ENCODE peak calls at places on chromosome 21, in seven cellular contexts. S is HCT116, Z is SK-N-SH, X is H1, F is endothelial cell of umbilical vein, W is GM12878, H is K562. Y is an unnamed sample.

GRCh38 chr21:38503588-38503987 is 5.3 kb upstream of the ERG start:
- DNase-seq in S (no peak), Z (peak; percentile 39), X (no peak), F (peak; percentile 97), W (no peak), H (no peak), Y (peak; percentile 44)

GRCh38 chr21:45607021-45607921 is 36.3 kb upstream of the PCBP3 start:
- DNase-seq in S (no peak), Z (peak; percentile 63), X (no peak), F (no peak), W (no peak), H (no peak), Y (no peak)

GRCh38 chr21:27419153-27419552 is 452.3 kb upstream of the ADAMTS5 start:
- DNase-seq in S (no peak), Z (no peak), X (no peak), F (peak; percentile 73), W (no peak), H (no peak), Y (no peak)

GRCh38 chr21:41612674-41613250 is 104.8 kb upstream of the TMPRSS2 start:
- DNase-seq in S (no peak), Z (peak; percentile 79), X (peak; percentile 88), F (no peak), W (no peak), H (peak; percentile 76), Y (no peak)

GRCh38 chr21:38806942-38807284 is 1.2 kb downstream of the ETS2 start:
- DNase-seq in S (no peak), Z (peak; percentile 49), X (no peak), F (peak; percentile 52), W (no peak), H (no peak), Y (no peak)

GRCh38 chr21:39105341-39105765 is 77.9 kb downstream of the PSMG1 start:
- DNase-seq in S (no peak), Z (no peak), X (no peak), F (no peak), W (no peak), H (no peak), Y (no peak)

GRCh38 chr21:31088196-31088751 is 50.0 kb upstream of the KRTAP19-8 start:
- DNase-seq in S (no peak), Z (no peak), X (peak; percentile 52), F (no peak), W (no peak), H (no peak), Y (no peak)

GRCh38 chr21:45992311-45993209 is 11.0 kb downstream of the COL6A1 start:
- DNase-seq in S (no peak), Z (no peak), X (no peak), F (no peak), W (no peak), H (no peak), Y (no peak)

GRCh38 chr21:41630249-41630648 is 122.3 kb upstream of the TMPRSS2 start:
- DNase-seq in S (peak; percentile 86), Z (no peak), X (no peak), F (no peak), W (no peak), H (no peak), Y (no peak)

GRCh38 chr21:22352088-22352487 is 1353.9 kb downstream of the NCAM2 start:
- DNase-seq in S (no peak), Z (no peak), X (no peak), F (no peak), W (no peak), H (no peak), Y (peak; percentile 61)

GRCh38 chr21:41593051-41593783 is 85.3 kb upstream of the TMPRSS2 start:
- DNase-seq in S (no peak), Z (no peak), X (peak; percentile 32), F (no peak), W (no peak), H (no peak), Y (no peak)

GRCh38 chr21:15192243-15192642 is 127.4 kb upstream of the NRIP1 start:
- DNase-seq in S (no peak), Z (no peak), X (no peak), F (no peak), W (no peak), H (no peak), Y (no peak)

GRCh38 chr21:41507521-41508414 is at the start of gene TMPRSS2:
- DNase-seq in S (no peak), Z (no peak), X (peak; percentile 78), F (no peak), W (no peak), H (no peak), Y (no peak)

GRCh38 chr21:27803571-27803970 is 836.7 kb upstream of the ADAMTS5 start:
- DNase-seq in S (no peak), Z (no peak), X (no peak), F (no peak), W (no peak), H (no peak), Y (no peak)

GRCh38 chr21:41640756-41641509 is 125.9 kb downstream of the RIPK4 start:
- DNase-seq in S (no peak), Z (no peak), X (no peak), F (no peak), W (no peak), H (no peak), Y (no peak)

GRCh38 chr21:44874497-44875331 is 1.2 kb upstream of the PTTG1IP start:
- DNase-seq in S (no peak), Z (no peak), X (peak; percentile 73), F (peak; percentile 61), W (no peak), H (no peak), Y (no peak)

GRCh38 chr21:15788847-15789548 is 59.2 kb downstream of the USP25 start:
- DNase-seq in S (no peak), Z (no peak), X (no peak), F (peak; percentile 64), W (no peak), H (no peak), Y (peak; percentile 20)

GRCh38 chr21:46646541-46647154 is 11.2 kb downstream of the PRMT2 start:
- DNase-seq in S (no peak), Z (no peak), X (no peak), F (no peak), W (no peak), H (no peak), Y (peak; percentile 55)

GRCh38 chr21:41437754-41438153 is 11.7 kb downstream of the MX1 start:
- DNase-seq in S (no peak), Z (no peak), X (no peak), F (no peak), W (no peak), H (no peak), Y (no peak)

GRCh38 chr21:43956667-43957030 is 55.5 kb upstream of the TRAPPC10 start:
- DNase-seq in S (no peak), Z (no peak), X (no peak), F (no peak), W (no peak), H (no peak), Y (no peak)

GRCh38 chr21:39182484-39183271 is 573 bp downstream of the PSMG1 start:
- DNase-seq in S (no peak), Z (no peak), X (no peak), F (peak; percentile 45), W (no peak), H (no peak), Y (no peak)

GRCh38 chr21:37339527-37339889 is 27.1 kb upstream of the DYRK1A start:
- DNase-seq in S (no peak), Z (peak; percentile 32), X (no peak), F (no peak), W (no peak), H (no peak), Y (peak; percentile 30)
- H3K9ac ChIP-seq in S (no peak overlapping the region), Z (peak overlapping the region; percentile 54), X (no peak overlapping the region), F (peak overlapping the region; percentile 6), W (no peak overlapping the region), H (no peak overlapping the region), Y (no peak overlapping the region)

GRCh38 chr21:18424250-18424649 is 20.7 kb upstream of the TMPRSS15 start:
- DNase-seq in S (no peak), Z (no peak), X (no peak), F (no peak), W (no peak), H (no peak), Y (no peak)
- TF ChIP-seq POLR2AphosphoS5 in S (no peak), Z (no peak), X (no peak), F (no peak), W (no peak), H (no peak), Y (no peak)

GRCh38 chr21:25342811-25343210 is 264.5 kb downstream of the MRPL39 start:
- DNase-seq in S (no peak), Z (no peak), X (no peak), F (no peak), W (no peak), H (no peak), Y (no peak)
- H3K27ac ChIP-seq in S (no peak overlapping the region), Z (peak overlapping the region; percentile 88), X (no peak overlapping the region), F (no peak overlapping the region), W (no peak overlapping the region), H (no peak overlapping the region), Y (no peak overlapping the region)

GRCh38 chr21:33434770-33435360 is 31.7 kb downstream of the IFNGR2 start:
- DNase-seq in S (no peak), Z (no peak), X (no peak), F (peak; percentile 92), W (peak; percentile 99), H (no peak), Y (no peak)
- H3K9ac ChIP-seq in S (no peak overlapping the region), Z (peak overlapping the region; percentile 13), X (no peak overlapping the region), F (peak overlapping the region; percentile 43), W (peak overlapping the region; percentile 78), H (no peak overlapping the region), Y (no peak overlapping the region)

GRCh38 chr21:42656872-42657271 is 3.5 kb downstream of the PDE9A start:
- DNase-seq in S (no peak), Z (no peak), X (no peak), F (no peak), W (no peak), H (no peak), Y (no peak)

GRCh38 chr21:42654179-42654912 is 925 bp downstream of the PDE9A start:
- DNase-seq in S (no peak), Z (peak; percentile 79), X (peak; percentile 62), F (no peak), W (no peak), H (no peak), Y (no peak)

GRCh38 chr21:42653492-42654061 is at the start of gene PDE9A:
- DNase-seq in S (no peak), Z (peak; percentile 90), X (peak; percentile 69), F (no peak), W (no peak), H (peak; percentile 79), Y (no peak)

GRCh38 chr21:42655797-42656770 is 2.7 kb downstream of the PDE9A start:
- DNase-seq in S (no peak), Z (no peak), X (peak; percentile 57), F (no peak), W (no peak), H (no peak), Y (no peak)

GRCh38 chr21:42654913-42655796 is 1.7 kb downstream of the PDE9A start:
- DNase-seq in S (no peak), Z (no peak), X (peak; percentile 50), F (no peak), W (no peak), H (no peak), Y (no peak)
- TF ChIP-seq POLR2AphosphoS5 in S (no peak), Z (no peak), X (no peak), F (no peak), W (no peak), H (no peak), Y (no peak)

DNA sequence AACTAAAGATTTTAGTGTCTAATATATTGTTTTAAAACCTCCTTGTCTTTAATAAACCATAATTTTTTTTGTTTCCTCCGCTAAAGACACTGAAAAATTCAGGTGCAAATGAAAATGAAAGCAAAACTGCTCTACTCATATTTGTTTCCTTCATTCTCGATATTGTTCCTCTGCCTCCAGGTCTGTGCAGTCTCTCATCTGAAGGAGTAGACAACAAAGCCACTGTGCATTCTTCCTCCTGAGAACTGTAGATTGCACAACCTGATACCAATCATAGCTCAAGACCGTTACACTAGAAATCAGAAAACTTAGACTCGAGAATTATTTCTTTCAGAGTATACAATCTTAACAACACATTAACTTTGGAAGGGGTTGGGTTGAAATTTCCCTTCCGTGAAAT is 373.1 kb upstream of the CXADR start:
- DNase-seq in S (no peak), Z (no peak), X (no peak), F (peak; percentile 23), W (no peak), H (no peak), Y (no peak)
- H3K27ac ChIP-seq in S (no peak overlapping the region), Z (no peak overlapping the region), X (no peak overlapping the region), F (no peak overlapping the region), W (no peak overlapping the region), H (no peak overlapping the region), Y (no peak overlapping the region)

Y was measured in SK-N-MC.